ENCODE peak calls at places on chromosome 1, in seven cellular contexts. H is NCI-H345; J is hippocampal formation; M is AG09309; I is activated CD8-positive, alpha-beta T cell treated with anti-CD3 and anti-CD28 coated beads for 36 hours; W is stimulated activated CD8-positive, alpha-beta memory T cell treated with anti-CD3 and anti-CD28 coated beads, Interleukin-15, amount 100 ng/mL, for 48 hours; Q is Caki2. Y is an unnamed sample.
A peak's percentile ranks its signal among the peaks of the same experiment; 100 is the strongest.

GRCh38 chr1:53740621-53741105 is 1.7 kb upstream of the GLIS1 start:
- DNase-seq in Q (no peak), J (no peak), W (no peak), I (no peak), H (no peak), M (peak; percentile 84), Y (no peak)

GRCh38 chr1:49060766-49061165 is 284.1 kb upstream of the BEND5 start:
- DNase-seq in I (no peak), H (no peak), M (no peak), J (no peak), Q (no peak), W (no peak), Y (no peak)

GRCh38 chr1:186066411-186066810 is 308.6 kb downstream of the TPR start:
- DNase-seq in Q (no peak), M (no peak), I (no peak), W (no peak), J (no peak), H (no peak), Y (no peak)

GRCh38 chr1:237814319-237814924 is 76.3 kb downstream of the ZP4 start:
- DNase-seq in M (no peak), J (peak; percentile 3), I (no peak), Q (no peak), H (no peak), W (no peak), Y (no peak)

GRCh38 chr1:26318338-26319064 is 743 bp downstream of the CD52 start:
- DNase-seq in I (peak; percentile 84), M (no peak), H (no peak), W (peak; percentile 58), J (no peak), Q (no peak), Y (no peak)

GRCh38 chr1:237677979-237678378 is 212.7 kb downstream of the ZP4 start:
- DNase-seq in M (no peak), W (no peak), H (peak; percentile 5), J (peak; percentile 57), I (no peak), Q (peak; percentile 64), Y (no peak)

GRCh38 chr1:121443131-121443530 is 258.4 kb downstream of the SRGAP2C start:
- DNase-seq in H (no peak), W (no peak), Q (no peak), J (no peak), I (no peak), M (peak; percentile 10), Y (no peak)

GRCh38 chr1:54294846-54295245 is 94.9 kb downstream of the MRPL37 start:
- DNase-seq in W (no peak), H (no peak), M (no peak), J (no peak), Q (no peak), I (no peak), Y (no peak)

GRCh38 chr1:206828061-206828460 is 37.4 kb upstream of the IL20 start:
- DNase-seq in M (no peak), I (no peak), J (no peak), H (no peak), Q (no peak), W (no peak), Y (no peak)

GRCh38 chr1:204051258-204051657 is 21.7 kb upstream of the SOX13 start:
- DNase-seq in H (no peak), M (no peak), Q (no peak), I (no peak), J (no peak), W (no peak), Y (no peak)

GRCh38 chr1:209168204-209168603 is 415.3 kb upstream of the CAMK1G start:
- DNase-seq in W (no peak), J (no peak), H (no peak), I (no peak), Q (no peak), M (no peak), Y (no peak)

GRCh38 chr1:214833357-214833756 is 230.4 kb downstream of the CENPF start:
- DNase-seq in Q (no peak), H (no peak), M (peak; percentile 60), I (no peak), J (no peak), W (no peak), Y (no peak)

GRCh38 chr1:159753386-159753785 is 27.4 kb upstream of the DUSP23 start:
- DNase-seq in J (no peak), M (no peak), Q (no peak), H (no peak), I (no peak), W (no peak), Y (no peak)

Y was measured in H1.